ENCODE peak calls at places on chromosome 6, in ten cellular contexts. N, T, Y, W, D, Z, H, S, Q and I are unnamed samples.
A peak's percentile ranks its signal among the peaks of the same experiment; 100 is the strongest.

GRCh38 chr6:83125425-83125824 is 58.0 kb downstream of the DOP1A start:
- DNase-seq in Z (no peak), S (no peak), Y (no peak), Q (no peak), D (no peak), H (no peak), W (no peak), T (no peak), N (no peak), I (no peak)

GRCh38 chr6:17101422-17102257 is at the start of gene STMND1:
- DNase-seq in W (no peak), Q (peak; percentile 4), S (peak; percentile 27), T (peak; percentile 41), D (peak; percentile 45), H (no peak), Y (peak; percentile 66), N (peak; percentile 68), Z (peak; percentile 72), I (no peak)

GRCh38 chr6:90175627-90176538 is 120.8 kb downstream of the BACH2 start:
- DNase-seq in H (no peak), S (no peak), T (no peak), N (peak; percentile 90), D (no peak), Z (no peak), Q (peak; percentile 23), Y (no peak), W (no peak), I (no peak)

GRCh38 chr6:112929661-112930060 is 582.5 kb downstream of the RFPL4B start:
- DNase-seq in T (no peak), Q (no peak), N (no peak), S (no peak), W (no peak), D (no peak), H (no peak), Z (no peak), Y (no peak), I (no peak)

GRCh38 chr6:71252960-71253359 is 35.7 kb upstream of the OGFRL1 start:
- DNase-seq in D (no peak), Q (no peak), Y (no peak), Z (no peak), H (no peak), S (no peak), N (no peak), W (no peak), T (no peak), I (no peak)

GRCh38 chr6:34680802-34681515 is 15.6 kb downstream of the ILRUN start:
- DNase-seq in W (no peak), H (no peak), S (peak; percentile 35), D (no peak), T (no peak), Z (no peak), Y (peak; percentile 47), Q (peak; percentile 52), N (peak; percentile 61), I (no peak)

GRCh38 chr6:140970485-140970884 is 1162.2 kb upstream of the GJE1 start:
- DNase-seq in Z (no peak), N (peak; percentile 2), H (no peak), D (no peak), W (peak; percentile 80), Y (peak; percentile 65), S (no peak), T (no peak), Q (no peak), I (no peak)

GRCh38 chr6:108798672-108799355 is 49.4 kb upstream of the ARMC2 start:
- DNase-seq in Z (peak; percentile 24), Q (no peak), W (no peak), D (peak; percentile 57), N (no peak), T (peak; percentile 32), H (peak; percentile 35), Y (no peak), S (no peak), I (no peak)

GRCh38 chr6:106116125-106116524 is 30.0 kb downstream of the PRDM1 start:
- DNase-seq in D (no peak), T (peak; percentile 32), W (no peak), H (no peak), S (no peak), Q (no peak), N (peak; percentile 87), Z (no peak), Y (peak; percentile 64), I (no peak)

GRCh38 chr6:56757585-56757984 is 114.9 kb upstream of the DST start:
- DNase-seq in T (no peak), W (no peak), Y (peak; percentile 61), Z (peak; percentile 68), D (peak; percentile 78), S (peak; percentile 72), H (no peak), N (peak; percentile 78), Q (peak; percentile 74), I (no peak)

GRCh38 chr6:136250686-136251008 is 536 bp upstream of the MTFR2 start:
- DNase-seq in H (no peak), D (no peak), W (no peak), N (no peak), Y (no peak), S (no peak), Q (no peak), T (no peak), Z (no peak), I (no peak)

GRCh38 chr6:136252441-136252840 is 2.3 kb upstream of the MTFR2 start:
- DNase-seq in Y (no peak), T (no peak), S (no peak), D (no peak), W (no peak), Q (no peak), Z (no peak), H (no peak), N (no peak), I (no peak)

GRCh38 chr6:136249336-136249735 is 775 bp downstream of the MTFR2 start:
- DNase-seq in T (no peak), H (no peak), S (no peak), Z (no peak), Y (peak; percentile 33), W (no peak), Q (peak; percentile 21), N (peak; percentile 39), D (no peak), I (no peak)

GRCh38 chr6:136249811-136250685 is at the start of gene MTFR2:
- DNase-seq in H (peak; percentile 88), D (peak; percentile 99), S (peak; percentile 98), N (peak; percentile 100), T (peak; percentile 96), W (peak; percentile 96), Z (peak; percentile 100), Q (peak; percentile 99), Y (peak; percentile 99), I (peak; percentile 99)

GRCh38 chr6:136251394-136251793 is 1.3 kb upstream of the MTFR2 start:
- DNase-seq in D (no peak), N (no peak), Q (no peak), T (no peak), H (no peak), S (no peak), Y (peak; percentile 13), Z (no peak), W (no peak), I (no peak)
- H3K4me3 ChIP-seq in D (no peak overlapping the region), N (no peak overlapping the region), Q (peak overlapping the region; percentile 92), T (no peak overlapping the region), H (peak overlapping the region; percentile 82), S (peak overlapping the region; percentile 91), Y (peak overlapping the region; percentile 94), Z (no peak overlapping the region), W (no peak overlapping the region), I (peak overlapping the region; percentile 96)

GRCh38 chr6:125485757-125486156 is 184.0 kb upstream of the HDDC2 start:
- DNase-seq in T (no peak), H (no peak), Q (no peak), W (no peak), Z (no peak), D (no peak), Y (no peak), S (no peak), N (no peak), I (no peak)
- H3K4me3 ChIP-seq in T (no peak overlapping the region), H (no peak overlapping the region), Q (no peak overlapping the region), W (no peak overlapping the region), Z (no peak overlapping the region), D (no peak overlapping the region), Y (no peak overlapping the region), S (no peak overlapping the region), N (no peak overlapping the region), I (no peak overlapping the region)

DNA sequence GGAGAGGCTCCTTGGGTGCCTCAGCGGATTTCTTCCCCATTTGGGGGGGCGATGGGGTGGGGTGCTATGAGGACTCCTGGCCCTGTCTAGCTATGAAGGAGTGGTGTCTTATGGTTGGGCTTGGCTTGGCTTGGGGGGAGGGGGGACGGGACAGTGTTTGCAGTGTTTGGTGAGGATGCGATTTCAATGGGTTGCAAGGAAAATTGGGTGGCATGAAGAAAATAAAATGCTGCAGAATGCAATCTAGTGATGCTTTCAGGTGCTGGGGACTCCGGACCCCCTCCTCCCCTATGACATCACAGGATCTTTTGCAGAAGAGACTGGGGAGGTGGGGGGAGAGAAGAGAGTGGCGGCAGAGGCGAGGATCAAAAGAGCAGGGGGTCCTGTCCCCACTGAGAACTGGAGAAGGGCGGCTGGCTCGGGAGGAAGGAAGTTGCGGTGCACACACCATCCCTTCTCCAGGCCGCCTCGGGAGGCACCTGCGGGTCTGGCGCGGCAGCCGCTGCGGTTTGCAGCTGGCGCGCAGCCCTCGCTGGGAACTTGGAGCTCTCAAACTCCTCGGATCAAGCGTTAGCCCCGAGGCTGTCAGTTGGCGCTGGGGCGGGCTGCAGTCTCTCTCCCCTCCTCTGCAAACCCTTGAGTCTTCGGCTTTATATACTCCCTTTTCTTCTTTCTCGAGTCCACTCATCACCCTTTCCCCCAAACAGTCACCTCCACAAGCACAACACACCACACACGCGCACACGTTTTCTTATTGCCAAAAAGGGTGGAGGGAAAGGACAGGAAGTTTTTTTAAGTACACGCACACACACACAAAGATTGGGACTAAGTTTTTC is 180.8 kb downstream of the TBXT start:
- DNase-seq in Q (no peak), Z (peak; percentile 41), Y (peak; percentile 50), H (no peak), D (peak; percentile 67), N (no peak), W (no peak), T (no peak), S (peak; percentile 65), I (no peak)
- H3K4me3 ChIP-seq in Q (no peak overlapping the region), Z (no peak overlapping the region), Y (peak overlapping the region; percentile 72), H (no peak overlapping the region), D (peak overlapping the region; percentile 49), N (no peak overlapping the region), W (no peak overlapping the region), T (peak overlapping the region; percentile 70), S (peak overlapping the region; percentile 89), I (no peak overlapping the region)

GRCh38 chr6:13015379-13015681 is 298.8 kb downstream of the PHACTR1 start:
- DNase-seq in Z (no peak), D (no peak), N (no peak), T (no peak), Y (no peak), W (no peak), H (no peak), Q (no peak), S (no peak), I (no peak)

GRCh38 chr6:13012977-13013680 is 296.6 kb downstream of the PHACTR1 start:
- DNase-seq in N (no peak), Y (peak; percentile 12), W (no peak), D (peak; percentile 37), H (no peak), Z (peak; percentile 72), S (no peak), Q (no peak), T (no peak), I (no peak)

GRCh38 chr6:13013681-13014550 is 297.3 kb downstream of the PHACTR1 start:
- DNase-seq in W (no peak), Q (no peak), S (peak; percentile 6), Z (peak; percentile 36), N (no peak), H (no peak), Y (peak; percentile 44), D (peak; percentile 37), T (no peak), I (no peak)

GRCh38 chr6:13012271-13012670 is 295.7 kb downstream of the PHACTR1 start:
- DNase-seq in T (no peak), Y (no peak), D (no peak), S (no peak), W (no peak), Z (no peak), H (no peak), N (peak; percentile 61), Q (no peak), I (no peak)

GRCh38 chr6:13014551-13015378 is 298.2 kb downstream of the PHACTR1 start:
- DNase-seq in W (no peak), Z (peak; percentile 58), H (no peak), T (no peak), D (no peak), S (no peak), N (peak; percentile 13), Q (no peak), Y (peak; percentile 22), I (no peak)
- H3K4me3 ChIP-seq in W (no peak overlapping the region), Z (no peak overlapping the region), H (no peak overlapping the region), T (no peak overlapping the region), D (peak overlapping the region; percentile 73), S (no peak overlapping the region), N (no peak overlapping the region), Q (no peak overlapping the region), Y (peak overlapping the region; percentile 68), I (no peak overlapping the region)